ENCODE peak calls at places on chromosomes 5 and 9, in six cellular contexts. O is NT2/D1, R is H1, W is HepG2, S is K562, P is HCT116. U is an unnamed sample.

GRCh38 chr9:127122176-127123151 is at the start of gene ANGPTL2:
- DNase-seq in P (no peak), W (peak), S (no peak), O (peak), R (peak), U (peak)

GRCh38 chr5:42655982-42656660 is 100.5 kb upstream of the CCDC152 start:
- DNase-seq in S (no peak), P (no peak), O (no peak), R (no peak), W (no peak), U (no peak)

GRCh38 chr5:116576043-116576713 is 1.6 kb upstream of the SEMA6A start:
- DNase-seq in S (peak), W (peak), O (peak), P (peak), R (peak), U (peak)

GRCh38 chr9:13190040-13190439 is 89.5 kb downstream of the MPDZ start:
- DNase-seq in P (no peak), R (no peak), W (no peak), S (no peak), O (no peak), U (no peak)

GRCh38 chr9:116020801-116021200 is 132.8 kb upstream of the PAPPA start:
- DNase-seq in O (no peak), W (no peak), R (no peak), S (no peak), P (no peak), U (no peak)

GRCh38 chr9:128254362-128254761 is 21.4 kb downstream of the GOLGA2 start:
- DNase-seq in P (no peak), W (no peak), O (no peak), S (peak), R (no peak), U (no peak)

GRCh38 chr5:100909034-100909433 is 6.0 kb upstream of the ST8SIA4 start:
- DNase-seq in R (no peak), S (no peak), O (no peak), W (no peak), P (no peak), U (no peak)

GRCh38 chr9:68446836-68447235 is 90.4 kb downstream of the PGM5 start:
- DNase-seq in W (no peak), S (no peak), P (no peak), O (no peak), R (no peak), U (no peak)

GRCh38 chr5:132747064-132747692 is at the start of gene CCNI2:
- DNase-seq in R (no peak), P (no peak), O (no peak), S (no peak), W (no peak), U (peak)

GRCh38 chr9:130300739-130301138 is 35.2 kb downstream of the HMCN2 start:
- DNase-seq in O (no peak), S (no peak), R (no peak), P (no peak), W (no peak), U (no peak)

GRCh38 chr9:25742241-25742640 is 64.0 kb upstream of the TUSC1 start:
- DNase-seq in O (no peak), P (no peak), S (no peak), W (peak), R (no peak), U (no peak)

GRCh38 chr5:151141535-151141934 is 16.0 kb downstream of the ANXA6 start:
- DNase-seq in R (no peak), S (no peak), P (no peak), O (no peak), W (no peak), U (no peak)

GRCh38 chr5:42995152-42995751 is 44.9 kb downstream of the ANXA2R start:
- DNase-seq in O (no peak), S (peak), P (no peak), R (no peak), W (no peak), U (no peak)

GRCh38 chr5:169286572-169287325 is 14.2 kb downstream of the SLIT3 start:
- DNase-seq in S (no peak), O (no peak), R (no peak), P (no peak), W (no peak), U (no peak)

GRCh38 chr9:89482056-89482784 is 15.7 kb downstream of the SEMA4D start:
- DNase-seq in S (no peak), P (no peak), O (no peak), R (no peak), W (no peak), U (no peak)

GRCh38 chr9:121473229-121473628 is 26.4 kb downstream of the GGTA1 start:
- DNase-seq in W (no peak), P (no peak), R (no peak), O (no peak), S (no peak), U (no peak)

GRCh38 chr9:137044042-137044441 is 1.9 kb downstream of the NPDC1 start:
- DNase-seq in W (no peak), S (no peak), P (no peak), R (no peak), O (no peak), U (no peak)

GRCh38 chr9:136502196-136502595 is 19.4 kb upstream of the SEC16A start:
- DNase-seq in S (no peak), R (no peak), W (no peak), P (no peak), O (no peak), U (no peak)

GRCh38 chr9:89522261-89522978 is 24.5 kb upstream of the SEMA4D start:
- DNase-seq in S (no peak), P (no peak), W (no peak), O (no peak), R (no peak), U (no peak)

GRCh38 chr9:115396071-115396529 is 278.1 kb upstream of the TNC start:
- DNase-seq in P (no peak), O (no peak), R (no peak), W (no peak), S (no peak), U (no peak)

GRCh38 chr9:20209421-20210340 is 412.6 kb downstream of the MLLT3 start:
- DNase-seq in S (no peak), R (no peak), O (no peak), P (no peak), W (no peak), U (no peak)

GRCh38 chr9:35759795-35760194 is 5.7 kb upstream of the MSMP start:
- DNase-seq in W (no peak), R (no peak), P (no peak), O (no peak), S (no peak), U (no peak)
- TF ChIP-seq YY1 in W (no peak), R (no peak), P (no peak), O (no peak), S (no peak), U (no peak)

DNA sequence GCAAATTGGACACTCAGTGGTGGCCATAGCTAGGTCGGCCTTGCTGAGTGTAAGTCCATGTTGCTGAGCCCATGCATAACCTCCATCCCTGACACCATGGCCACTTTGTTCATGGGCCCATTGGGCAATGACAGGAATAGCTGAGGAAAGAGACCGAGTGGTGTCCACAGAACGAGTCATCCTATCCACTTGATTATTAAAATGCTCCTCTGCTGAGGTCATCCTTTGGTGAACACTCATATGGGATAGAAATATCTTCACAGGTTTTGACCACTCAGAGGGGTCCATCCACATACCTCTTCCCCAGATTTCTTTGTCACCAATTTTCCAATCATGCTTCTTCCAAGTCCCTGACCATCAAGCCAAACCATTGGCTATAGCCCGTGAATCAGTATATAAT is 63.6 kb downstream of the PPIC start:
- DNase-seq in O (no peak), W (no peak), S (no peak), R (no peak), P (no peak), U (no peak)
- TF ChIP-seq YY1 in O (no peak), W (no peak), S (no peak), R (no peak), P (no peak), U (no peak)

DNA sequence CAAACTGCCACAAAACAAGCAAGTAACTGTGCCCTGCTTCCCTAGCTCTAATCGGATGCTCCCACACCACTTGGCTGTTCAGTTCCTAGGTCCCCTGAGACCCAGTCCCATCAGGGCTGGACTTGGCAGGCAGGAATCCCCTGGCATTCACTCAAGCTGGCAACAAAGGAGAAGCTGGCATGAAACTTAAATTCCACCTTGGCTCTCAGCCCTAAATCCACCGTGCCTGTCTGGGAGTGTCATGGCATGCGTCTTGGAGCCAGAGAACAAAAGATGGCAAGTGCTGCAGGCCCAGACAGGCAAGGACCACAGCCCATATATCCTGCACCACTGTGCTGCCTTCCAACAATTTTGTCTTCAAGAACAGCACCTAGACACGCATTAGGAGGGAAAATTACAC is 38.2 kb downstream of the ETF1 start:
- DNase-seq in W (no peak), O (no peak), S (no peak), R (no peak), P (no peak), U (no peak)
- TF ChIP-seq YY1 in W (no peak), O (no peak), S (no peak), R (no peak), P (no peak), U (no peak)

GRCh38 chr9:109315889-109316640 is 4.8 kb downstream of the EPB41L4B start:
- DNase-seq in W (peak), P (peak), R (no peak), O (no peak), S (no peak), U (no peak)
- TF ChIP-seq YY1 in W (no peak), P (peak), R (no peak), O (no peak), S (no peak), U (no peak)

GRCh38 chr9:107770716-107771115 is 281.1 kb upstream of the KLF4 start:
- DNase-seq in S (no peak), W (no peak), P (no peak), R (no peak), O (no peak), U (no peak)
- TF ChIP-seq YY1 in S (no peak), W (no peak), P (no peak), R (no peak), O (no peak), U (no peak)

GRCh38 chr9:8254527-8254926 is 454.9 kb upstream of the DMAC1 start:
- DNase-seq in W (no peak), O (no peak), S (no peak), R (no peak), P (no peak), U (no peak)
- TF ChIP-seq YY1 in W (no peak), O (no peak), S (no peak), R (no peak), P (no peak), U (no peak)